ENCODE peak calls at places on chromosome X, in ten cellular contexts. T, R, H, A, Y, E, Z, B, N and S are unnamed samples.
A peak's percentile ranks its signal among the peaks of the same experiment; 100 is the strongest.

GRCh38 chrX:132651411-132652086 is 162.7 kb upstream of the MBNL3 start:
- DNase-seq in T (no peak), R (no peak), H (peak; percentile 51), A (no peak), Y (no peak), E (no peak), Z (no peak), B (no peak), N (no peak), S (no peak)

GRCh38 chrX:21907250-21907649 is 33.3 kb upstream of the SMS start:
- DNase-seq in T (no peak), R (no peak), H (no peak), A (no peak), Y (no peak), E (no peak), Z (no peak), B (no peak), N (no peak), S (no peak)

GRCh38 chrX:53481093-53481492 is 46.9 kb upstream of the HSD17B10 start:
- DNase-seq in T (no peak), R (no peak), H (peak; percentile 58), A (no peak), Y (peak; percentile 26), E (peak; percentile 12), Z (no peak), B (peak; percentile 19), N (no peak), S (no peak)

GRCh38 chrX:117301086-117301485 is 815.5 kb downstream of the KLHL13 start:
- DNase-seq in T (no peak), R (no peak), H (no peak), A (no peak), Y (no peak), E (no peak), Z (no peak), B (no peak), N (no peak), S (no peak)

GRCh38 chrX:132488092-132488749 is 617 bp downstream of the MBNL3 start:
- DNase-seq in T (no peak), R (no peak), H (no peak), A (no peak), Y (no peak), E (peak; percentile 21), Z (no peak), B (peak; percentile 33), N (peak; percentile 20), S (no peak)

GRCh38 chrX:39592776-39593175 is 505.0 kb downstream of the BCOR start:
- DNase-seq in T (no peak), R (no peak), H (no peak), A (no peak), Y (no peak), E (no peak), Z (no peak), B (no peak), N (no peak), S (no peak)

GRCh38 chrX:88830113-88830512 is 83.1 kb downstream of the CPXCR1 start:
- DNase-seq in T (no peak), R (no peak), H (no peak), A (no peak), Y (no peak), E (no peak), Z (no peak), B (no peak), N (no peak), S (no peak)

GRCh38 chrX:63513825-63514574 is 162.9 kb upstream of the SPIN4 start:
- DNase-seq in T (no peak), R (no peak), H (no peak), A (no peak), Y (no peak), E (no peak), Z (no peak), B (no peak), N (peak; percentile 52), S (no peak)

GRCh38 chrX:129650821-129651510 is 3.8 kb downstream of the APLN start:
- DNase-seq in T (no peak), R (no peak), H (peak; percentile 5), A (no peak), Y (peak; percentile 15), E (no peak), Z (no peak), B (no peak), N (no peak), S (no peak)

GRCh38 chrX:151701071-151701470 is 5.8 kb downstream of the PRRG3 start:
- DNase-seq in T (no peak), R (no peak), H (no peak), A (no peak), Y (no peak), E (no peak), Z (no peak), B (no peak), N (no peak), S (no peak)

GRCh38 chrX:10074241-10074941 is 82.4 kb upstream of the CLCN4 start:
- DNase-seq in T (no peak), R (no peak), H (no peak), A (no peak), Y (no peak), E (no peak), Z (no peak), B (no peak), N (no peak), S (peak; percentile 61)

GRCh38 chrX:102129473-102129872 is 4.0 kb downstream of the TCEAL2 start:
- DNase-seq in T (no peak), R (no peak), H (no peak), A (no peak), Y (no peak), E (no peak), Z (no peak), B (no peak), N (no peak), S (no peak)
- TF ChIP-seq CTCF in T (peak; percentile 36), R (peak; percentile 49), H (peak; percentile 43), A (no peak), Y (no peak), E (peak; percentile 36), Z (peak; percentile 36), B (peak; percentile 12), N (peak; percentile 63), S (peak; percentile 36)

GRCh38 chrX:119791437-119792231 is at the start of gene RPL39:
- DNase-seq in T (peak; percentile 39), R (peak; percentile 54), H (peak; percentile 90), A (peak; percentile 70), Y (peak; percentile 82), E (peak; percentile 76), Z (peak; percentile 51), B (peak; percentile 86), N (peak; percentile 77), S (peak; percentile 46)

DNA sequence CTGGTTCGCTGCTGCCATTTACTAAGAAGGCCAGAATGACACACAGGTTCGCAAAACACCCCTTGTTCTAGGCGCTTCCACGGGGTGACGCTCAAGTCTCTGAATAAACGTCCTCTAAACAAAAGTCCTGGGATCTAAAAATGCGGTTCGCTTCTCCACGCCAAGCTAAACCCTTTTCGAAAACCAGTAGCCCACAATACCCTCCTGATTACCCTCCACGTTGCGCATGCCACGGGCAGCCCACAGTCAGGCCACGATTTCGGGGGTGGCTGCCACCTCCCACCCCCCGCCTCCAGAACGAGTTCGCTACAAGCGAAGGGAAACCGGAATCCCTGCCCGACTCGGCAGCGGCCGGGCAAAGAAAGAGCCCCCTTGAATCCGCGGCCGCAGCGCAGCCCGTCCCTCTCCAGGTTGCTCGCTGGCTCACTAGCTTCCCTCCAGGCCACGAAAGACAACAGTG is 423 bp downstream of the RPL39 start:
- DNase-seq in T (peak; percentile 9), R (peak; percentile 1), H (peak; percentile 47), A (no peak), Y (no peak), E (peak; percentile 27), Z (no peak), B (peak; percentile 27), N (peak; percentile 12), S (no peak)
- TF ChIP-seq CTCF in T (no peak), R (no peak), H (no peak), A (no peak), Y (no peak), E (no peak), Z (peak; percentile 38), B (no peak), N (peak; percentile 30), S (no peak)

GRCh38 chrX:16883487-16883804 is 13.3 kb upstream of the RBBP7 start:
- DNase-seq in T (no peak), R (no peak), H (no peak), A (no peak), Y (no peak), E (no peak), Z (no peak), B (no peak), N (no peak), S (no peak)
- TF ChIP-seq CTCF in T (no peak), R (no peak), H (no peak), A (peak; percentile 6), Y (no peak), E (peak; percentile 23), Z (no peak), B (no peak), N (peak; percentile 18), S (no peak)

GRCh38 chrX:16671005-16671404 is 21.0 kb downstream of the S100G start:
- DNase-seq in T (no peak), R (no peak), H (peak; percentile 66), A (no peak), Y (no peak), E (peak; percentile 8), Z (no peak), B (no peak), N (no peak), S (no peak)
- TF ChIP-seq CTCF in T (peak; percentile 59), R (peak; percentile 60), H (peak; percentile 76), A (no peak), Y (no peak), E (no peak), Z (peak; percentile 9), B (peak; percentile 17), N (peak; percentile 64), S (peak; percentile 55)

DNA sequence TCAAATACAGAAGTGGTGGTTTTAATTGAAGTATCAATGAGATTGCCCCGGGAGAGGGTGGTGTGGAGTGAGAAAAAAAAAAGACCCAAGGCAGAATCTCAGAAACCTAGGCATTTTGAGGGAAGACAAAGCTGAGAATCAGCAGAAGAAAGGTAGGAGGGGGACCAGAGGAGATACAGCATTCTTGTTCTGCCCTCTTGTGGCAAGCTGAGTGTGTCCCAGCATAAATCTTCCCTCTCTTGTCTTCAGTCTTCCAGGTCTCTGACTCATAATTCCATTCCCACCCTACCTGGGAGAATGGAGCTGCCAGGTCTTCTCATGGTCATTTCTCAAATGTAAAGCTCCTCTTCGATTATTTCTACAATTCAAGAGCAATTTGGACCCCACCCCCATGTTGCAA is 32.7 kb upstream of the MAGED1 start:
- DNase-seq in T (no peak), R (peak; percentile 1), H (peak; percentile 57), A (no peak), Y (no peak), E (no peak), Z (no peak), B (peak; percentile 14), N (no peak), S (no peak)
- TF ChIP-seq CTCF in T (peak; percentile 57), R (peak; percentile 65), H (peak; percentile 76), A (peak; percentile 29), Y (no peak), E (peak; percentile 25), Z (peak; percentile 38), B (peak; percentile 37), N (peak; percentile 68), S (peak; percentile 57)

DNA sequence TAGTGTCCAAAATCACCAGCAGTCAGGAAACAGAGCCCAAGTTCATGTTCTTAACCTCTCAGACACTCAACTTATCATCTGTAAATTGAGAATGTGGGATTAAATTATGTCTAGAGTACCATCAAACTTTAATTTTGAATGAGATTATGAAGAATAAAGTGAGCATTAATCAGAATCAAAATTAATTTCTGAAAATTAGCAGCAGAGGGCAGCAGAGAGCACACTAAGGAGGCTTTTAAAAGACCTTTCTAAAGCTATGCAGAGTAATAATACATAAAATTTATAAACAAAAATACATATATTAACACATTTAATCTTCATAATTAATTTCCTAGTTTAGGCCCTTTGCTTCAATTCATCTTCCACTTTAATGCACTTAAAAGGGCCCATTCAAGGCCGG is 7.1 kb downstream of the TASL start:
- DNase-seq in T (no peak), R (no peak), H (no peak), A (no peak), Y (no peak), E (no peak), Z (no peak), B (no peak), N (peak; percentile 0), S (no peak)
- TF ChIP-seq CTCF in T (peak; percentile 87), R (peak; percentile 83), H (peak; percentile 87), A (peak; percentile 55), Y (no peak), E (peak; percentile 64), Z (peak; percentile 44), B (peak; percentile 35), N (peak; percentile 76), S (peak; percentile 14)